ENCODE peak calls at places on chromosome 18, in seven cellular contexts. P is dorsolateral prefrontal cortex, W is foreskin keratinocyte, Z is esophagus muscularis mucosa, L is body of pancreas, D is upper lobe of right lung, H is testis. Q is an unnamed sample.

GRCh38 chr18:44602380-44602779 is 78.3 kb upstream of the SETBP1 start:
- DNase-seq in Z (no peak), H (no peak), W (no peak), P (no peak), L (no peak), D (no peak), Q (no peak)

GRCh38 chr18:47283476-47283875 is 32.0 kb upstream of the SKOR2 start:
- DNase-seq in H (no peak), W (no peak), L (no peak), P (no peak), D (no peak), Z (peak), Q (peak)

GRCh38 chr18:50218432-50219197 is 23.7 kb upstream of the MYO5B start:
- DNase-seq in Z (no peak), P (no peak), H (peak), L (peak), W (no peak), D (no peak), Q (no peak)

GRCh38 chr18:7784171-7784570 is 217.1 kb downstream of the PTPRM start:
- DNase-seq in H (no peak), Z (no peak), P (no peak), L (no peak), W (no peak), D (no peak), Q (no peak)

GRCh38 chr18:53283708-53284107 is 940.8 kb downstream of the MBD2 start:
- DNase-seq in W (no peak), H (no peak), L (no peak), Z (no peak), D (no peak), P (no peak), Q (no peak)

GRCh38 chr18:78406743-78407455 is 572.7 kb upstream of the SALL3 start:
- DNase-seq in Z (no peak), D (no peak), L (peak), P (no peak), H (no peak), W (no peak), Q (no peak)

GRCh38 chr18:75735291-75735690 is 307.8 kb upstream of the SMIM21 start:
- DNase-seq in L (no peak), Z (no peak), D (no peak), P (no peak), W (no peak), H (no peak), Q (no peak)

GRCh38 chr18:71529708-71530303 is 1014.3 kb downstream of the CBLN2 start:
- DNase-seq in W (peak), P (no peak), Z (no peak), L (no peak), H (no peak), D (no peak), Q (no peak)

GRCh38 chr18:31819106-31819924 is 58.6 kb upstream of the SLC25A52 start:
- DNase-seq in W (peak), D (no peak), L (no peak), Z (no peak), H (no peak), P (no peak), Q (peak)

GRCh38 chr18:41982942-41983660 is 28.1 kb downstream of the PIK3C3 start:
- DNase-seq in P (no peak), Z (no peak), L (no peak), W (peak), H (no peak), D (no peak), Q (no peak)

GRCh38 chr18:36348331-36348730 is 50.8 kb downstream of the FHOD3 start:
- DNase-seq in H (no peak), P (no peak), L (no peak), W (no peak), D (no peak), Z (peak), Q (no peak)

GRCh38 chr18:78547817-78548216 is 431.8 kb upstream of the SALL3 start:
- DNase-seq in W (no peak), H (no peak), Z (peak), D (no peak), P (no peak), L (no peak), Q (no peak)

GRCh38 chr18:41767960-41768359 is 187.1 kb upstream of the PIK3C3 start:
- DNase-seq in Z (no peak), D (no peak), L (no peak), W (no peak), P (no peak), H (peak), Q (no peak)

GRCh38 chr18:22185723-22186386 is 16.5 kb downstream of the GATA6 start:
- DNase-seq in H (no peak), W (no peak), Z (no peak), D (no peak), P (no peak), L (peak), Q (no peak)

GRCh38 chr18:22183647-22184161 is 14.3 kb downstream of the GATA6 start:
- DNase-seq in W (no peak), D (no peak), Z (no peak), L (no peak), P (no peak), H (no peak), Q (no peak)

GRCh38 chr18:22182884-22183610 is 13.7 kb downstream of the GATA6 start:
- DNase-seq in H (no peak), W (peak), D (no peak), P (no peak), L (no peak), Z (no peak), Q (no peak)

GRCh38 chr18:22186484-22186971 is 17.1 kb downstream of the GATA6 start:
- DNase-seq in L (no peak), H (no peak), D (no peak), P (no peak), Z (no peak), W (peak), Q (no peak)

DNA sequence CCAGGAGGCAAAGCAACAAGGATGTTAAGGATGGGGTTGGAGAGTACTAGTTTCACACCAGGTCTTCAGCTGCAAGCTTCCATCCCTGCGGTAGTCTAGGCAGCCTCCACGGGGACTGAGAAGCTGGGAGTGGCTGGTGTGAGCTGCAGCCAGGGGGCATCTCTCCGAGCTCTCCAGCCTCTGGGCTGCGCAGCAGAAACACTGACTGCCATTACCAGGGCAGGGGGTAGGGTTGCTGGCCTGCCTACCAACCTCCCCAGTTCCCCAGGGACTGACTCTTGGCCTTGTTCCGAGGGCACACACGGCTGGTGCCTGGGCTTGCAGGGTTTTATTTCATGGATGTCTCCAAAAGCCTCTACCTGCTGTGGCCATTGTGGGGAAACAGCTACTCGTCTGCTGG is 15.9 kb downstream of the GATA6 start:
- DNase-seq in H (no peak), L (peak), D (no peak), P (no peak), Z (no peak), W (no peak), Q (no peak)
- H3K27ac ChIP-seq in H (no peak), L (peak), D (no peak), P (no peak), Z (no peak), W (no peak), Q (no peak)

GRCh38 chr18:26655614-26656400 is 107.5 kb upstream of the KCTD1 start:
- DNase-seq in W (no peak), Z (no peak), P (peak), D (peak), L (peak), H (peak), Q (no peak)

GRCh38 chr18:26657618-26658581 is 109.5 kb upstream of the KCTD1 start:
- DNase-seq in W (no peak), Z (no peak), D (no peak), H (no peak), L (no peak), P (no peak), Q (no peak)

GRCh38 chr18:26656944-26657536 is 108.7 kb upstream of the KCTD1 start:
- DNase-seq in Z (no peak), P (peak), W (peak), D (peak), H (peak), L (peak), Q (no peak)

GRCh38 chr18:26655010-26655613 is 106.8 kb upstream of the KCTD1 start:
- DNase-seq in D (no peak), H (no peak), P (no peak), W (no peak), Z (no peak), L (no peak), Q (no peak)

DNA sequence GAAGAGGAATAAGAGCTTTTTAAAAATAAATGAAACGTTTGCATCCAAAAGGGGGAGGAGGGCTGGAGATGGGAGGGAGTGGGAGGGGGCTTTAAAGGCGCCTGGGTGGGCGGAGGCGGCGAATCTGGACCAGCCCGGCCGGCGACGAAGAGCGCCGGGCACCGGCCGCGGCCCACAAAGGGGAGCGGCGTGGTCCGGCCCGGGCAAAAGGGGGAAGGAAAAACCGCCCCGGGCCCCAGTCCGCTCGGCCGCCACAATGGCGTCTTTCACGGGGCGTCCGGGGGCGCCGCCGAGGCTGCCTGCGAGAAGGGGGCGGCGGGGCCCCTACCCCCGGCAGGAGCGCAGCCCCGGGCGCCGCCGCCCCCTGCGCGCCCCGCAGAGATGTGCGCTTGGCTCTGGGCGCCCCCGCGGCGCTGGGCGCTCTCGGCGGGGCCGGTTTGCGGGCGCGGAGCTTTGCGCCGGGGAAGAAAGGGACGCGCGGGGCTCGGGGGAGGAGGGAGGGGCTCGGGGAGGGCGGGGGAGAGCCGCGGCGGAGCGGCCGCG is 108.1 kb upstream of the KCTD1 start:
- DNase-seq in H (no peak), L (no peak), W (no peak), Z (no peak), D (peak), P (no peak), Q (no peak)
- H3K27ac ChIP-seq in H (peak), L (peak), W (no peak), Z (peak), D (peak), P (peak), Q (peak)

DNA sequence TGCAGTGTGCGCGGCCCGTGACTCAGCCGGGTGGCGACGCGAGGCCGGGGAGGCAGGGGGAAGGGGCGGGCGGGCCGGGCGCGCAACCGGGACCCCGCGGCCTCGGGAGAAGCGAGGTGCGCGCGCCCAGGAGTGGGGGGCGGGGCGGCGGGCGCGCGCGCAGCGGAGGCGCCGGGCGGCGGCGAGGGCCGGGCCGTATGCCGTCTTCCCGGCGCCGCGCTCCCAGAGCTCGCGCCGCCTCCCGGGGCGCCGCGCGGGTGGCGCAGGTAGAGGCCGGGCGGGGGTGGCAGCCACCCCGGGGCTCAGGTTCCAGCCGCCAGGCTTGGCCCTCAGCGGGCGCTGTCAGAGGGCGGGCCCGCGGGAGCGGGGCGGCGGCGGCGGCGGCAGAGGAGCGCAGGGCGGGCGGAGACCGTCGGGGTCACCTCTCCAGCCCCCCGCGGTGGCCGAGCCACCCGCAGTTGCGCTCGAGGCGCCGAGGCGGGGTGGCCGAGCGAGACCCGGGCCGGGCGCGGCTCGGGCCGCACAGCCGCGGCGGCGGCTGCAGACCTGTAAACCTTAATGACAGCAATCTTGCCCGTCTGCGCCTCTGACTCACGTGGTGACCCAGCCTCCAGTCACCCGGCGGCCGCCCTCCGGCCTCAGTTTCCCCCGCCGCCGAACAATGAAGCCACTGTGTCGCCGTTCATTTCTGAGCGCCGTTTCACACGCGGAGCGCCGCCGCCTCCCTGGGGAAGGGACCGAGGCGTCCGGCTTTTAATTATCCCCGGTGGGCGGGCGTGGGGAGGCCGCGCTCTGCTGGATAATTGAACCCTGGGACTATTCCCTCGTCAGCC is 25.3 kb upstream of the SMAD7 start:
- DNase-seq in D (peak), W (no peak), L (peak), H (peak), P (no peak), Z (no peak), Q (no peak)
- H3K27ac ChIP-seq in D (peak), W (peak), L (peak), H (peak), P (peak), Z (peak), Q (no peak)

DNA sequence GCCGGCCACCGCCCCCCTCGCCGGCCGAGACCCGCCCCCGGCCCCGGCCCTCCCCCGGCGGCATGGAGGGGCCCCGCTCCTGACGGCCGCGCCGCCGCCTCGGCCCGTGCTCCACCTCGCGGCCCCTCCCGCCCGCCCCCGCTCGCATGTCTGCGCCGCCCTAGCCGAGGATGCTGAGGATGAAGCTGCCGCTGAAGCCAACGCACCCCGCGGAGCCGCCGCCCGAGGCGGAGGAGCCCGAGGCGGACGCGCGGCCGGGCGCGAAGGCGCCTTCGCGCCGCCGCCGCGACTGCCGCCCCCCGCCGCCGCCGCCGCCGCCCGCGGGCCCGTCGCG is 397 bp downstream of the ZCCHC2 start:
- DNase-seq in W (no peak), H (no peak), L (no peak), Z (no peak), D (no peak), P (no peak), Q (no peak)
- H3K27ac ChIP-seq in W (no peak), H (peak), L (peak), Z (peak), D (peak), P (peak), Q (no peak)

Q was measured in SK-N-MC.